ENCODE peak calls at places on chromosomes 6 and 20, in eight cellular contexts. O, T, C, Y, I, N, K and L are unnamed samples.

GRCh38 chr6:166058064-166058739 is 109.4 kb downstream of the TBXT start:
- DNase-seq in O (peak; percentile 11), T (no peak), C (no peak), Y (peak; percentile 69), I (peak; percentile 41), N (no peak), K (no peak), L (no peak)

GRCh38 chr6:44805239-44805849 is 417.8 kb downstream of the CDC5L start:
- DNase-seq in O (peak; percentile 39), T (no peak), C (no peak), Y (peak; percentile 83), I (no peak), N (no peak), K (no peak), L (no peak)

GRCh38 chr20:53187402-53187801 is 215.2 kb downstream of the TSHZ2 start:
- DNase-seq in O (no peak), T (no peak), C (no peak), Y (no peak), I (no peak), N (no peak), K (no peak), L (no peak)

GRCh38 chr6:35611235-35611634 is 77.5 kb downstream of the FKBP5 start:
- DNase-seq in O (no peak), T (no peak), C (no peak), Y (peak; percentile 60), I (no peak), N (no peak), K (no peak), L (no peak)

GRCh38 chr6:80335061-80335660 is 228.7 kb downstream of the BCKDHB start:
- DNase-seq in O (no peak), T (no peak), C (no peak), Y (peak; percentile 28), I (no peak), N (peak; percentile 6), K (no peak), L (no peak)

GRCh38 chr6:156262014-156262413 is 515.2 kb upstream of the ARID1B start:
- DNase-seq in O (no peak), T (peak; percentile 44), C (no peak), Y (no peak), I (peak; percentile 15), N (no peak), K (no peak), L (no peak)

GRCh38 chr6:25866011-25866410 is 8.0 kb downstream of the SLC17A3 start:
- DNase-seq in O (no peak), T (peak; percentile 4), C (peak; percentile 3), Y (no peak), I (no peak), N (no peak), K (no peak), L (no peak)

GRCh38 chr6:15399651-15400470 is 154.0 kb downstream of the JARID2 start:
- DNase-seq in O (peak; percentile 48), T (peak; percentile 77), C (no peak), Y (peak; percentile 82), I (peak; percentile 74), N (no peak), K (peak; percentile 15), L (no peak)

GRCh38 chr20:40689100-40689942 is at the start of gene MAFB:
- DNase-seq in O (peak; percentile 47), T (peak; percentile 86), C (no peak), Y (peak; percentile 71), I (peak; percentile 93), N (peak; percentile 94), K (peak; percentile 27), L (peak; percentile 77)

GRCh38 chr20:57617079-57617795 is 3.0 kb downstream of the ZBP1 start:
- DNase-seq in O (no peak), T (no peak), C (no peak), Y (no peak), I (peak; percentile 2), N (no peak), K (no peak), L (no peak)

GRCh38 chr20:18428490-18429173 is 38.2 kb downstream of the DZANK1 start:
- DNase-seq in O (no peak), T (peak; percentile 83), C (no peak), Y (peak; percentile 16), I (peak; percentile 40), N (no peak), K (no peak), L (no peak)

GRCh38 chr20:19560876-19561480 is 197.1 kb upstream of the RIN2 start:
- DNase-seq in O (no peak), T (no peak), C (no peak), Y (no peak), I (no peak), N (no peak), K (no peak), L (no peak)

GRCh38 chr6:39794231-39794630 is 2.1 kb downstream of the DAAM2 start:
- DNase-seq in O (no peak), T (no peak), C (no peak), Y (no peak), I (no peak), N (no peak), K (no peak), L (no peak)

GRCh38 chr6:40244684-40245083 is 310.4 kb upstream of the MOCS1 start:
- DNase-seq in O (no peak), T (no peak), C (no peak), Y (no peak), I (no peak), N (peak; percentile 25), K (no peak), L (peak; percentile 28)

GRCh38 chr6:154139894-154140293 is 100.9 kb downstream of the OPRM1 start:
- DNase-seq in O (no peak), T (no peak), C (no peak), Y (no peak), I (no peak), N (peak; percentile 42), K (no peak), L (no peak)

GRCh38 chr6:97958143-97958542 is 675.1 kb upstream of the MMS22L start:
- DNase-seq in O (no peak), T (no peak), C (no peak), Y (no peak), I (no peak), N (peak; percentile 86), K (no peak), L (peak; percentile 71)

GRCh38 chr6:43436577-43437282 is 9.4 kb downstream of the ABCC10 start:
- DNase-seq in O (peak; percentile 10), T (no peak), C (no peak), Y (peak; percentile 65), I (no peak), N (peak; percentile 83), K (peak; percentile 48), L (peak; percentile 88)

GRCh38 chr20:13701486-13701885 is 62.8 kb upstream of the TASP1 start:
- DNase-seq in O (no peak), T (peak; percentile 79), C (no peak), Y (no peak), I (no peak), N (no peak), K (no peak), L (no peak)

GRCh38 chr20:13708234-13708633 is 69.5 kb upstream of the TASP1 start:
- DNase-seq in O (no peak), T (no peak), C (no peak), Y (no peak), I (no peak), N (no peak), K (no peak), L (no peak)

GRCh38 chr20:13700761-13701160 is 62.0 kb upstream of the TASP1 start:
- DNase-seq in O (no peak), T (no peak), C (no peak), Y (no peak), I (no peak), N (no peak), K (no peak), L (no peak)

GRCh38 chr20:13703265-13703664 is 64.5 kb upstream of the TASP1 start:
- DNase-seq in O (no peak), T (no peak), C (no peak), Y (no peak), I (no peak), N (no peak), K (no peak), L (no peak)
- TF ChIP-seq CTCF in O (no peak), T (no peak), C (no peak), Y (no peak), I (no peak), N (no peak), K (no peak), L (no peak)

DNA sequence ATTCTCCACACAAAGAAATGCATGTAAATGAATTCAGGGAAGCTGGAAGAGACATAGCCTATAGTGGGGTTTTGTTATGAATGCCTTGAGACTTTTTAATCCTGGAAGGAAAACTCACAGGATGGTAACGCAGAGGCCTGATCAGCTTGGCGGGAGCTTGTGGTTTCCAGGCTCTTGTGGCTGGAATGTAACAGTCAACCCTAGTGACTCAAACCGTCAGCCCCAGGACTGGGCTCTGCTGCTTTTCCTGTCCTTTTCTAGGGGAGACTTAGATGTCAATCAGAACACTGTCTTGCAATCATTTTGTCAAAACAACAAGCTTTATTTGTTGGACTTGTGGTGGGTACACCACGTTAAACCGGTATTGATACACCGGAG is 34.9 kb downstream of the KIF25 start:
- DNase-seq in O (peak; percentile 59), T (no peak), C (no peak), Y (peak; percentile 86), I (no peak), N (peak; percentile 32), K (no peak), L (peak; percentile 60)
- TF ChIP-seq CTCF in O (peak; percentile 66), T (no peak), C (no peak), Y (peak; percentile 63), I (no peak), N (peak; percentile 22), K (no peak), L (peak; percentile 47)

DNA sequence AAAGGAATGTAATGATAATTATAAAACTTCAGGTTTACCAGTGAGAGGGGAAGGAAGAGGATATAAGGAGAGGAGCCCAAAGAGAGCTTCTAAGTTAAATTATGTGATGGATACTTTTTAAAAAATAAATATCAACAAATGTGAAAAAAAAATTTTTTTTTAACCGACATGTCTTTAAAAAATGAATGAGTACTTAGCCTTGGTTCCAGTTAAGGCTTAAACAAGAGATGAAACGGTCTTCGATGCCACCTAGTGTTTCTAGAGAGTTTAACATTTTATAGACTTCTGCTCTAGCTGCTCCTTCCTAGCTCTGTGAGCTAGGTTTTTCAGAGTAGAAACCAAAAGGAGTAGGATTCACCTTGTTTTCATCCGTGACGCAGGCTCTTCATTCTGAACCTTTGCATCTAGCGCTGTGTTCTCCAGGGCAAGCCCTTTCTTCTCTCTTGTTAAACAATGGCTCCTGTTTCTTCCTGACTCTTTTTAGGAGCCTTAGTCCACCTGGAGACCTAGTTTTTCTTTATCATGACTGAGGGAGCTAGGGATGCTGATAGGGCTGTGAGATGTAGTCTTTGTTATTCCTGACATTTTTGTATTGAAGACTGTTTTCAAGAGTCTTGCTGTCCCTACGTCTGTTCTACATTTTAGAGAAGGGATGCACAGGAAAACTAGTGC is 42.4 kb upstream of the GNRH2 start:
- DNase-seq in O (peak; percentile 37), T (peak; percentile 48), C (no peak), Y (peak; percentile 75), I (no peak), N (no peak), K (peak; percentile 60), L (peak; percentile 20)
- TF ChIP-seq CTCF in O (peak; percentile 62), T (peak; percentile 66), C (peak; percentile 60), Y (peak; percentile 74), I (peak; percentile 33), N (no peak), K (peak; percentile 92), L (peak; percentile 60)

DNA sequence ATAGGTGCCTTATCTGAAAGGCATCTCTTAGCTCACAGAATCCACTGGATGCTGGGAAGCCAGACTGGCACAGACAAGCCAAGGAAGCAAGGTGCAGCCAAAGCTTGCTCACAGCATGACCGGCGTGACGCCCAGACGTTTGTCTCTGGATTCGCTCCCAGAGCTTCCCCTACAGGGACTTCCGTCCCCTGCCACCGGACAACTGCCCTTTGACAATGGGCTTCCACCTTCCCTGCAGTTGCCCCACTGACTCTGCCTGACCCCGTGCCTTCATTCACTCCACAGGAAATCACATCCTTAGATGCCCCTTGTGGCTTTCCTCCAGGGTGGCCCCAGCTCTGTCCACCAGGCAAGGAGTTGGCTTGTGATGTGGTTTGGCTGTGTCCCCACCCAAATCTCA is 94.8 kb upstream of the CDH4 start:
- DNase-seq in O (no peak), T (no peak), C (no peak), Y (no peak), I (no peak), N (no peak), K (no peak), L (no peak)
- TF ChIP-seq CTCF in O (no peak), T (no peak), C (no peak), Y (no peak), I (no peak), N (no peak), K (no peak), L (no peak)